ENCODE peak calls at places on chromosomes 6 and 20, in four cellular contexts. G is astrocyte of the hippocampus; V is activated gamma-delta T cell treated with anti-CD3 and anti-CD28 coated beads, Interleukin-2, amount 50 U/mL, for 16 hours; P is smooth muscle cell of the brain vasculature. H is an unnamed sample.
A peak's percentile ranks its signal among the peaks of the same experiment; 100 is the strongest.

GRCh38 chr6:26225848-26226590 is 138.8 kb downstream of the HFE start:
- DNase-seq in G (no peak), P (no peak), V (no peak), H (no peak)

GRCh38 chr20:61126369-61127195 is 125.5 kb upstream of the CDH4 start:
- DNase-seq in V (no peak), P (no peak), G (no peak), H (no peak)

GRCh38 chr20:58006346-58007316 is 221.8 kb downstream of the ANKRD60 start:
- DNase-seq in P (no peak), G (no peak), V (no peak), H (no peak)

GRCh38 chr6:154410619-154411044 is 54.0 kb upstream of the IPCEF1 start:
- DNase-seq in G (peak; percentile 97), P (peak; percentile 90), V (no peak), H (no peak)

GRCh38 chr6:136365781-136366354 is 76.2 kb upstream of the BCLAF1 start:
- DNase-seq in G (no peak), V (no peak), P (no peak), H (peak; percentile 50)

GRCh38 chr6:10071631-10072220 is 343.1 kb downstream of the TFAP2A start:
- DNase-seq in V (no peak), G (no peak), P (no peak), H (no peak)

GRCh38 chr6:149503276-149503675 is 18.5 kb upstream of the ZC3H12D start:
- DNase-seq in P (no peak), V (no peak), G (no peak), H (no peak)

GRCh38 chr20:7770046-7770445 is 170.2 kb downstream of the HAO1 start:
- DNase-seq in V (no peak), P (no peak), G (no peak), H (no peak)

GRCh38 chr6:7727150-7727950 is 1.5 kb downstream of the BMP6 start:
- DNase-seq in G (peak; percentile 68), V (no peak), P (no peak), H (no peak)

GRCh38 chr6:2185056-2185455 is 60.3 kb downstream of the GMDS start:
- DNase-seq in P (no peak), G (peak; percentile 57), V (no peak), H (no peak)

GRCh38 chr6:93468291-93468690 is 48.9 kb upstream of the EPHA7 start:
- DNase-seq in V (no peak), G (peak; percentile 85), P (peak; percentile 45), H (no peak)

GRCh38 chr6:33407132-33407718 is 3.6 kb upstream of the PHF1 start:
- DNase-seq in G (peak; percentile 59), V (no peak), P (no peak), H (no peak)

GRCh38 chr6:127749095-127749494 is 151.8 kb downstream of the THEMIS start:
- DNase-seq in P (no peak), G (no peak), V (no peak), H (no peak)

GRCh38 chr6:151320140-151320539 is 71.2 kb downstream of the ZBTB2 start:
- DNase-seq in V (no peak), G (no peak), P (no peak), H (no peak)

GRCh38 chr20:37480915-37481314 is 40.1 kb upstream of the NNAT start:
- DNase-seq in V (no peak), G (peak; percentile 17), P (no peak), H (no peak)

GRCh38 chr6:134002821-134003220 is 49.6 kb downstream of the SLC2A12 start:
- DNase-seq in V (no peak), P (no peak), G (peak; percentile 96), H (no peak)

GRCh38 chr6:51570168-51570921 is 517.1 kb downstream of the PKHD1 start:
- DNase-seq in V (no peak), G (no peak), P (no peak), H (no peak)

GRCh38 chr20:17202668-17203067 is 24.2 kb upstream of the PCSK2 start:
- DNase-seq in P (no peak), G (peak; percentile 1), V (no peak), H (no peak)

GRCh38 chr6:35202066-35202546 is 11.7 kb upstream of the SCUBE3 start:
- DNase-seq in V (no peak), G (no peak), P (no peak), H (no peak)

GRCh38 chr6:161162722-161163121 is 111.1 kb downstream of the AGPAT4 start:
- DNase-seq in G (no peak), P (no peak), V (no peak), H (peak; percentile 95)

GRCh38 chr6:155335265-155335664 is 21.0 kb upstream of the TFB1M start:
- DNase-seq in P (no peak), G (no peak), V (no peak), H (no peak)

GRCh38 chr6:137736919-137737318 is 130.1 kb upstream of the TNFAIP3 start:
- DNase-seq in V (no peak), G (no peak), P (no peak), H (no peak)

GRCh38 chr6:7996538-7997225 is 67.5 kb downstream of the BLOC1S5 start:
- DNase-seq in G (peak; percentile 84), V (no peak), P (peak; percentile 29), H (no peak)

H was measured in left lobe of liver.